ENCODE peak calls at places on chromosomes 12 and 14, in ten cellular contexts. O is A549, C is stomach, N is upper lobe of left lung, Z is ovary, M is suprapubic skin, G is transverse colon, P is sigmoid colon, V is esophagus muscularis mucosa, Y is GM12878. J is an unnamed sample.

GRCh38 chr12:120257041-120257821 is 8.3 kb downstream of the PXN start:
- DNase-seq in Y (no peak), G (no peak), V (no peak), Z (peak), P (peak), O (no peak), M (no peak), C (peak), N (no peak), J (peak)

GRCh38 chr14:51638071-51638944 is 13.4 kb upstream of the FRMD6 start:
- DNase-seq in Z (no peak), O (peak), Y (no peak), C (no peak), N (no peak), V (no peak), P (no peak), G (no peak), M (peak), J (peak)

GRCh38 chr14:57854571-57854970 is 11.3 kb downstream of the SLC35F4 start:
- DNase-seq in O (no peak), Z (no peak), C (no peak), Y (no peak), N (no peak), P (no peak), M (no peak), V (no peak), G (no peak), J (no peak)

GRCh38 chr12:48446372-48446771 is 26.0 kb upstream of the ANP32D start:
- DNase-seq in N (no peak), P (no peak), O (no peak), V (no peak), Y (no peak), M (no peak), C (no peak), Z (no peak), G (no peak), J (no peak)

GRCh38 chr14:68173227-68173972 is 353.8 kb downstream of the RAD51B start:
- DNase-seq in O (no peak), P (no peak), C (no peak), Y (no peak), V (no peak), M (no peak), N (no peak), G (no peak), Z (no peak), J (no peak)

GRCh38 chr12:116201908-116202307 is 75.6 kb downstream of the MED13L start:
- DNase-seq in G (no peak), M (no peak), C (no peak), O (no peak), V (no peak), P (no peak), Y (no peak), N (no peak), Z (no peak), J (no peak)

GRCh38 chr12:81294325-81295190 is 216.7 kb downstream of the ACSS3 start:
- DNase-seq in N (no peak), G (no peak), V (no peak), M (no peak), Z (no peak), P (no peak), O (no peak), C (no peak), Y (no peak), J (no peak)

GRCh38 chr12:128455849-128456248 is 188.9 kb downstream of the TMEM132C start:
- DNase-seq in V (no peak), M (no peak), O (no peak), N (no peak), Y (no peak), Z (no peak), P (no peak), G (no peak), C (no peak), J (no peak)

GRCh38 chr14:106556665-106557289 is 1030.4 kb downstream of the TMEM121 start:
- DNase-seq in Z (no peak), O (no peak), C (peak), M (no peak), Y (no peak), V (no peak), G (peak), N (peak), P (no peak), J (no peak)

GRCh38 chr12:81558031-81558430 is 201.1 kb downstream of the PPFIA2 start:
- DNase-seq in O (no peak), M (no peak), G (no peak), V (no peak), N (no peak), C (no peak), P (no peak), Z (no peak), Y (no peak), J (no peak)

GRCh38 chr12:124082676-124083075 is 109.7 kb downstream of the ZNF664 start:
- DNase-seq in V (no peak), M (no peak), O (no peak), G (no peak), P (no peak), C (no peak), N (no peak), Z (no peak), Y (no peak), J (no peak)

GRCh38 chr14:100592461-100592871 is 5.2 kb upstream of the BEGAIN start:
- DNase-seq in V (no peak), M (peak), P (peak), O (no peak), C (no peak), Y (no peak), G (no peak), Z (peak), N (peak), J (no peak)

GRCh38 chr12:23887055-23887835 is 62.2 kb downstream of the SOX5 start:
- DNase-seq in C (no peak), O (no peak), Y (no peak), V (no peak), N (no peak), P (no peak), M (no peak), Z (no peak), G (no peak), J (peak)

GRCh38 chr14:50064993-50065392 is 51.4 kb downstream of the VCPKMT start:
- DNase-seq in V (no peak), P (no peak), C (peak), Y (peak), Z (no peak), M (no peak), O (no peak), N (no peak), G (peak), J (no peak)

GRCh38 chr12:90399317-90399716 is 555.7 kb downstream of the CCER1 start:
- DNase-seq in V (no peak), P (no peak), Z (no peak), G (no peak), C (no peak), M (no peak), O (no peak), Y (no peak), N (no peak), J (no peak)

GRCh38 chr12:62032838-62033237 is 227.4 kb upstream of the USP15 start:
- DNase-seq in C (no peak), G (no peak), V (no peak), Z (no peak), M (no peak), P (no peak), N (no peak), O (no peak), Y (no peak), J (no peak)

GRCh38 chr12:82964446-82964845 is 277.7 kb downstream of the TMTC2 start:
- DNase-seq in G (no peak), Z (no peak), P (no peak), M (no peak), O (no peak), C (no peak), V (no peak), N (no peak), Y (no peak), J (no peak)

GRCh38 chr14:75577090-75577489 is 1.3 kb upstream of the FLVCR2 start:
- DNase-seq in P (peak), Y (no peak), V (no peak), M (no peak), N (no peak), G (no peak), O (no peak), C (no peak), Z (no peak), J (no peak)

GRCh38 chr12:16358896-16359295 is 11.5 kb downstream of the MGST1 start:
- DNase-seq in G (no peak), M (no peak), Y (no peak), N (no peak), C (no peak), V (no peak), P (no peak), O (no peak), Z (no peak), J (no peak)

GRCh38 chr12:114335607-114336006 is 70.3 kb downstream of the TBX5 start:
- DNase-seq in N (no peak), O (no peak), M (no peak), Y (no peak), G (no peak), P (no peak), Z (no peak), C (no peak), V (no peak), J (no peak)

GRCh38 chr12:12079291-12079690 is 8.6 kb downstream of the BCL2L14 start:
- DNase-seq in P (no peak), Y (no peak), C (no peak), N (no peak), M (no peak), V (peak), Z (no peak), O (no peak), G (no peak), J (no peak)

GRCh38 chr14:61472025-61472672 is 150.8 kb downstream of the PRKCH start:
- DNase-seq in M (no peak), C (no peak), N (no peak), O (peak), Y (no peak), Z (no peak), G (no peak), P (no peak), V (no peak), J (no peak)

GRCh38 chr12:109263439-109263838 is 45.6 kb downstream of the FOXN4 start:
- DNase-seq in V (no peak), Y (no peak), P (no peak), O (no peak), C (no peak), M (no peak), N (no peak), G (no peak), Z (no peak), J (no peak)

GRCh38 chr12:109264943-109265650 is 44.0 kb downstream of the FOXN4 start:
- DNase-seq in N (no peak), O (no peak), V (no peak), P (no peak), C (no peak), M (no peak), Z (no peak), G (no peak), Y (no peak), J (no peak)

GRCh38 chr12:109261939-109262338 is 47.1 kb downstream of the FOXN4 start:
- DNase-seq in V (no peak), N (no peak), M (no peak), G (no peak), O (no peak), Y (no peak), C (no peak), Z (no peak), P (no peak), J (no peak)

GRCh38 chr12:109266106-109266879 is 42.8 kb downstream of the FOXN4 start:
- DNase-seq in P (no peak), Z (no peak), Y (no peak), V (no peak), G (no peak), O (no peak), N (no peak), C (no peak), M (no peak), J (no peak)

DNA sequence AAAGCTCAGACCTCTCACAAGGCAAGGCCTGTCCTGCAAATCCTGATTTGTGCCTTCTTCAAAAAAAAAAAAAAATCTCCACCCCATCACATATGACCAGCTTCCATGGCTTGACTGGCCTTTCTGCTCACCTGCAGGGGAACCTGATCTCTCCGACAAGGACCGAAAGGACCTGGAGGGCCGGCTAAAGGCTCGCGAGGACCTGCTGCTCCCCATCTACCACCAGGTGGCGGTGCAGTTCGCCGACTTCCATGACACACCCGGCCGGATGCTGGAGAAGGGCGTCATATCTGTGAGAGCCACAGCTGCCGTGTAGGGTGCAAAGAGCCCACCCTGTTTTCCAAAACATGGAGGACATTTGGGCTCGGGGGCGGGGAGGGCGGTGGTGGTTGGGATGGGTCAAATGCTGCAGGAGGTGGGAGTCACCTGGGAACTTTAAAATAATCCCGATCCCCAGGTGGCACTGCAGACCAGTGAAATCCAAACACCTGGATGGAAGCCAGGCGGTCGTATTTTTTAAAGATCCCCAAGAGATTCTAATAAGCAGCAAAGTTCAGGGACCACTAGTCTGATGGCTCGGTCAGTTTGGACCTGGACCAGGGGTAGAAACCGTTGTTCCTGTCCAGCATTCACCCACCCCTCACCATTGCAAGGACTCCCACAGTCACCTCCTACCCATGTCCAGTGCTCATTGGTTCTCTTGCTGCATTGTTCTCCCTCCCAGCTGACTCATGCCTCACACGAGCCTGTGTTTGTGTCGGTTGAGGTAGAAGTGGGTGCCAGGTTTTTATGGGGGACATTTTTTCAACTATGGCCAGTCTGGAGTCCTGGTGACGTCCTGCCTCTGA is 44.8 kb downstream of the FOXN4 start:
- DNase-seq in O (peak), C (peak), N (peak), M (peak), G (peak), Z (peak), V (no peak), Y (no peak), P (peak), J (peak)
- TF ChIP-seq EP300 in O (no peak), C (no peak), N (no peak), M (no peak), G (no peak), Z (no peak), V (no peak), Y (no peak), P (no peak), J (no peak)

GRCh38 chr14:93002851-93003298 is 79.9 kb downstream of the CHGA start:
- DNase-seq in Z (no peak), Y (no peak), G (no peak), P (no peak), M (no peak), N (no peak), C (no peak), O (no peak), V (no peak), J (no peak)
- TF ChIP-seq CTCF in Z (no peak), Y (no peak), G (no peak), P (no peak), M (no peak), N (no peak), C (no peak), O (no peak), V (no peak), J (no peak)

GRCh38 chr14:23364604-23365352 is at the start of gene EFS:
- DNase-seq in P (no peak), Y (no peak), M (peak), G (no peak), N (peak), Z (peak), C (no peak), V (no peak), O (no peak), J (no peak)

GRCh38 chr14:23365353-23366162 is 586 bp upstream of the EFS start:
- DNase-seq in N (peak), G (no peak), O (no peak), Z (no peak), C (peak), Y (no peak), P (no peak), V (no peak), M (peak), J (no peak)

GRCh38 chr14:23362200-23362599 is 2.8 kb downstream of the EFS start:
- DNase-seq in G (no peak), Z (no peak), N (no peak), M (no peak), O (no peak), P (no peak), Y (no peak), C (no peak), V (no peak), J (no peak)

GRCh38 chr14:23366163-23366921 is 1.4 kb upstream of the EFS start:
- DNase-seq in Z (peak), P (peak), N (peak), Y (no peak), O (no peak), G (peak), V (no peak), C (no peak), M (peak), J (peak)

DNA sequence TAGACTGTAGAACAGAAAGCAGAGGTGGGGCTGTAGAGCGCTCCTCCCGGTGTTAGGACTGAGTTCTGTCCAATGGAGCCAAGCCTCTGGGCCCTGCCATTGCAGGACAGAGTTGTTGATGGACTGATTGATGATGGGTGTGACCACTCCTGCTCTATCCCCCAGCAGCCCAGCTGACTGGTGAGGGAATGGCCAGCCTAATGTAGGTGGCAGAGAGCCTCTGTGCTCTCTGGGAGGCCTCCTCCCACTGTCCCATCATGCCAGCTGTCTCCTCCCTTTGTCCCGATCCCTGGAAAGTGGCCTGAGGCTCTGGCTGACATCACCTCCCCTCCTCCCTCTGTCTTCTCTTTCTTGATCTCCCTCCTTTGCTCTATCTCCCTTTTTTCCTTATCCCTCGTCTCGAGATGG is 804 bp downstream of the EFS start:
- DNase-seq in P (no peak), Y (no peak), M (peak), N (no peak), V (no peak), G (no peak), Z (peak), C (no peak), O (no peak), J (peak)
- TF ChIP-seq POLR2A in P (no peak), Y (no peak), M (no peak), N (no peak), V (no peak), G (no peak), Z (no peak), C (no peak), O (no peak), J (peak)

DNA sequence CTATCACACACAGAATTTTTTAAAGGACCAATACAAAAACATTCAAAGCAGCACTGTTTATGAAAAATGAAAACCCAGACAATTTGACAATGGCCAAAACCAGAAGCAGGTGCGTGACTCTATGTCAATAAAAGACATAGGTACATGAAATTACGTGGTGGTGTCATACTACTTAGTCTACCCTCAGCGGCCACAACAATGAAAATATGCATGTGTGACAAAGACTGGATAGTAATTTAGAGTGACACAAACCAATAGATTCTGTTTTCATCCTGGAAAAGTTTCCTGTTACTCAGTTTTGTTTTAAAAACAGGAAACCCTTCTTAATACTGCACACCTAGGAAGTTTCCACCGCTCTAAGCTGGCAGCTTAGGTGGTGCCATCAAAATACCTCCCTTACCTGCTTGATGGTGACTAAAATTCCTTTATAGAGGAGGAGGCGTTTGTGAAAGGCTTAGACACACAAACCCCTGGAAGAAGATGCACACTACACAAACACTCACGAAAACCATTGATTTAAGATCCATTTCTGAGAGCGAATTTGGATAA is 15.1 kb downstream of the POU6F1 start:
- DNase-seq in N (no peak), P (no peak), Y (no peak), V (no peak), C (no peak), G (no peak), Z (no peak), M (no peak), O (no peak), J (no peak)
- TF ChIP-seq EP300 in N (no peak), P (no peak), Y (no peak), V (no peak), C (no peak), G (no peak), Z (no peak), M (no peak), O (no peak), J (no peak)

GRCh38 chr12:104457746-104458644 is 1.2 kb downstream of the CHST11 start:
- DNase-seq in Z (peak), V (no peak), G (peak), N (peak), O (peak), Y (no peak), C (peak), M (no peak), P (peak), J (no peak)

GRCh38 chr12:104456417-104456949 is at the start of gene CHST11:
- DNase-seq in P (peak), C (peak), M (peak), O (peak), G (peak), V (peak), Z (peak), Y (no peak), N (peak), J (peak)

GRCh38 chr12:104454997-104455396 is 1.8 kb upstream of the CHST11 start:
- DNase-seq in V (no peak), M (no peak), C (no peak), N (no peak), G (no peak), P (peak), Y (no peak), O (peak), Z (no peak), J (no peak)

GRCh38 chr12:104456950-104457745 is 400 bp downstream of the CHST11 start:
- DNase-seq in P (peak), M (peak), Z (peak), V (no peak), Y (no peak), N (no peak), O (peak), C (peak), G (peak), J (peak)

GRCh38 chr12:104455594-104456416 is 943 bp upstream of the CHST11 start:
- DNase-seq in Y (no peak), O (no peak), V (no peak), P (no peak), Z (no peak), N (no peak), M (no peak), C (no peak), G (no peak), J (no peak)
- TF ChIP-seq CTCF in Y (no peak), O (no peak), V (no peak), P (no peak), Z (no peak), N (no peak), M (no peak), C (no peak), G (no peak), J (no peak)